ENCODE peak calls at places on chromosomes 13 and 19, in nine cellular contexts. One of them, this sample, is unnamed.

GRCh38 chr19:13164370-13165090 is 14.3 kb downstream of the IER2 start:
- DNase-seq in choroid plexus epithelial cell: no peak
- DNase-seq in AG09309: no peak
- DNase-seq in OCI-LY7: peak
- DNase-seq in ascending aorta: no peak
- DNase-seq in epithelial cell of esophagus: peak
- DNase-seq in thoracic aorta: no peak
- DNase-seq in SK-N-SH: peak
- DNase-seq in GM12878: no peak
- DNase-seq in this sample: no peak

GRCh38 chr13:54356849-54357248 is 1328.2 kb downstream of the OLFM4 start:
- DNase-seq in epithelial cell of esophagus: no peak
- DNase-seq in GM12878: no peak
- DNase-seq in OCI-LY7: no peak
- DNase-seq in SK-N-SH: no peak
- DNase-seq in thoracic aorta: no peak
- DNase-seq in choroid plexus epithelial cell: no peak
- DNase-seq in AG09309: no peak
- DNase-seq in ascending aorta: no peak
- DNase-seq in this sample: no peak

GRCh38 chr19:3186891-3187661 is 1.3 kb downstream of the NCLN start:
- DNase-seq in choroid plexus epithelial cell: no peak
- DNase-seq in OCI-LY7: no peak
- DNase-seq in ascending aorta: no peak
- DNase-seq in AG09309: no peak
- DNase-seq in SK-N-SH: no peak
- DNase-seq in GM12878: no peak
- DNase-seq in epithelial cell of esophagus: no peak
- DNase-seq in thoracic aorta: no peak
- DNase-seq in this sample: no peak

GRCh38 chr13:79309690-79310089 is 96.4 kb downstream of the RBM26 start:
- DNase-seq in OCI-LY7: no peak
- DNase-seq in thoracic aorta: no peak
- DNase-seq in SK-N-SH: no peak
- DNase-seq in choroid plexus epithelial cell: no peak
- DNase-seq in AG09309: no peak
- DNase-seq in epithelial cell of esophagus: no peak
- DNase-seq in ascending aorta: no peak
- DNase-seq in GM12878: no peak
- DNase-seq in this sample: no peak

GRCh38 chr19:2288743-2289713 is 7.1 kb upstream of the PEAK3 start:
- DNase-seq in choroid plexus epithelial cell: no peak
- DNase-seq in OCI-LY7: no peak
- DNase-seq in AG09309: no peak
- DNase-seq in GM12878: no peak
- DNase-seq in SK-N-SH: no peak
- DNase-seq in thoracic aorta: no peak
- DNase-seq in ascending aorta: no peak
- DNase-seq in epithelial cell of esophagus: no peak
- DNase-seq in this sample: no peak

GRCh38 chr19:39558623-39559117 is 18.7 kb upstream of the EID2 start:
- DNase-seq in SK-N-SH: no peak
- DNase-seq in AG09309: no peak
- DNase-seq in GM12878: no peak
- DNase-seq in choroid plexus epithelial cell: no peak
- DNase-seq in thoracic aorta: no peak
- DNase-seq in epithelial cell of esophagus: no peak
- DNase-seq in ascending aorta: no peak
- DNase-seq in OCI-LY7: peak
- DNase-seq in this sample: no peak

GRCh38 chr19:18611327-18612050 is 1.2 kb upstream of the TMEM59L start:
- DNase-seq in GM12878: no peak
- DNase-seq in epithelial cell of esophagus: no peak
- DNase-seq in SK-N-SH: peak
- DNase-seq in thoracic aorta: no peak
- DNase-seq in ascending aorta: no peak
- DNase-seq in AG09309: no peak
- DNase-seq in OCI-LY7: no peak
- DNase-seq in choroid plexus epithelial cell: no peak
- DNase-seq in this sample: no peak

GRCh38 chr13:28636078-28636477 is 22.9 kb upstream of the POMP start:
- DNase-seq in OCI-LY7: no peak
- DNase-seq in SK-N-SH: no peak
- DNase-seq in GM12878: no peak
- DNase-seq in epithelial cell of esophagus: no peak
- DNase-seq in choroid plexus epithelial cell: peak
- DNase-seq in AG09309: peak
- DNase-seq in thoracic aorta: no peak
- DNase-seq in ascending aorta: no peak
- DNase-seq in this sample: peak

GRCh38 chr19:18861235-18861634 is 29.5 kb downstream of the UPF1 start:
- DNase-seq in GM12878: no peak
- DNase-seq in ascending aorta: no peak
- DNase-seq in epithelial cell of esophagus: no peak
- DNase-seq in OCI-LY7: peak
- DNase-seq in choroid plexus epithelial cell: no peak
- DNase-seq in thoracic aorta: no peak
- DNase-seq in AG09309: no peak
- DNase-seq in SK-N-SH: no peak
- DNase-seq in this sample: no peak

DNA sequence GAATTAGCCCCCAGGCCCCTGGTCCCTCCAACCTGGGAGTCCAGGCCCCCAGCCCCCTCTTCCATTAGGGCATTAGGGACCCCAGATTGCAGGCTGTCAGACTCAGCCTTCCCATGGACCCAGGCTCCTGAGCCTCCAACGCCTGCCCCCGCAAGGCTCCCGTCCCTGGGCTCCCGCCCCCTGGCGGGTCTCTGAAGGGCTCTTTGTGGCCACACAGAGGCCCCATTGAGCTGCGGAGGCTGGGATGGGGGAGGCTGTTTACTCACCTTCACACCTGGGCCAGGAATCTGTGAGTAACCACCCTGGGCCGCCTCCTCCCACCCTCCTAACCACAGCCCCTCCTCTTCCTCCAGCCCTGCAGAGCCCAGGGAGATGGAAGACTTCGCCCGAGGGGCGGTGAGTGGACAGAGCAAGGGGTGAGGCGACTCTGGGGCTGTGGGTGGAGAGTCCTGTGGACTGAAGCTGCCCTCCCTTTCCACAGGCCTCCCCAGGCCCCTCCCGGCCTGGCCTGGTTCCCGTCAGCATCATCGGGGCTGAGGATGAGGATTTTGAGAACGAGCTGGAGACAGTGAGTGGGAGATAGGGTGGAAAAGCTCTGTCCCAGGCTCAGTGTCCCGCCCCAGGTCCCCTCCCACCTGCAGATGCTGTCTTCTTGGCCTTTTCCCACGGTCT is 4.9 kb downstream of the ARHGEF1 start:
- DNase-seq in OCI-LY7: peak
- DNase-seq in GM12878: no peak
- DNase-seq in AG09309: no peak
- DNase-seq in thoracic aorta: no peak
- DNase-seq in SK-N-SH: no peak
- DNase-seq in choroid plexus epithelial cell: peak
- DNase-seq in ascending aorta: no peak
- DNase-seq in epithelial cell of esophagus: peak
- DNase-seq in this sample: peak
- TF ChIP-seq CTCF in OCI-LY7: peak
- TF ChIP-seq CTCF in GM12878: peak
- TF ChIP-seq CTCF in AG09309: no peak
- TF ChIP-seq CTCF in thoracic aorta: no peak
- TF ChIP-seq CTCF in SK-N-SH: no peak
- TF ChIP-seq CTCF in choroid plexus epithelial cell: no peak
- TF ChIP-seq CTCF in ascending aorta: no peak
- TF ChIP-seq CTCF in epithelial cell of esophagus: peak
- TF ChIP-seq CTCF in this sample: peak

GRCh38 chr19:42344336-42344893 is 19.0 kb downstream of the MEGF8 start:
- DNase-seq in thoracic aorta: no peak
- DNase-seq in epithelial cell of esophagus: no peak
- DNase-seq in ascending aorta: no peak
- DNase-seq in OCI-LY7: no peak
- DNase-seq in AG09309: no peak
- DNase-seq in SK-N-SH: no peak
- DNase-seq in choroid plexus epithelial cell: no peak
- DNase-seq in GM12878: no peak
- DNase-seq in this sample: no peak

GRCh38 chr19:42345191-42345812 is 19.9 kb downstream of the MEGF8 start:
- DNase-seq in ascending aorta: no peak
- DNase-seq in AG09309: peak
- DNase-seq in epithelial cell of esophagus: no peak
- DNase-seq in OCI-LY7: no peak
- DNase-seq in GM12878: no peak
- DNase-seq in thoracic aorta: no peak
- DNase-seq in SK-N-SH: no peak
- DNase-seq in choroid plexus epithelial cell: peak
- DNase-seq in this sample: no peak

GRCh38 chr19:42348211-42348610 is 22.8 kb downstream of the MEGF8 start:
- DNase-seq in OCI-LY7: no peak
- DNase-seq in GM12878: no peak
- DNase-seq in ascending aorta: no peak
- DNase-seq in choroid plexus epithelial cell: no peak
- DNase-seq in AG09309: no peak
- DNase-seq in SK-N-SH: no peak
- DNase-seq in epithelial cell of esophagus: no peak
- DNase-seq in thoracic aorta: no peak
- DNase-seq in this sample: no peak

DNA sequence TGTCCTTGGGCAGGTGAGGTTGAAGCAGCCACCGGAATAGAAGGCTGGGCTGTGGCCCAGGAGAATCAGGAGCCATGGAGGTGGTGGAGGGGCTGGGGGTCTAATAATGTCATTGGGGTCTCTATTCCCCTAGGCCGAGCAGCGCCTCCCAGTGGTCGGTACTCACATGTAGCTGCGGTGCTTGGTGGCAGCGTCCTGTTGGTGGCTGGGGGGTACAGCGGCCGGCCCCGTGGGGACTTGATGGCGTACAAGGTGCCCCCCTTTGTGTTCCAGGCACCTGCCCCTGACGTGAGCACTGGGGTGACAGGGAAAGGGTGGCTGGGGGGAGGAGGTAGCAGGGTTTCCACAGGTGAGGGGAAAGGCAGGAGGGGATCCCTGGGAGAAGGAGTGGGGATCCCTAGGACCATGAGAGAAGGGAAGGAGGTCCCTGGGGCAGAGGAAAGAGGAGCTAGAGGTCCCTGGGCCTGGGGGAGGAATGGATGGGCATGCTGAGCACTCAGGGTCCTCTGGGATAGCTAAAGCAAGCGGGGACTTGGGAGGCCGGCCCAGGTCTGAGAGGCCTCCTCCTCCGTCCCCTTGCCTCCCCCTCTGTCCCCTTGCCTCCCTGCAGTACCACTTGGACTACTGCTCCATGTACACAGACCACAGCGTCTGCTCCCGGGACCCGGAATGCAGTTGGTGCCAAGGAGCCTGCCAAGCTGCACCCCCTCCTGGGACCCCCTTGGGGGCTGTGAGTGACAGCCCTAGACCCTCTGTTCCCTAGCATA is 18.1 kb downstream of the MEGF8 start:
- DNase-seq in epithelial cell of esophagus: no peak
- DNase-seq in SK-N-SH: peak
- DNase-seq in thoracic aorta: no peak
- DNase-seq in AG09309: no peak
- DNase-seq in ascending aorta: no peak
- DNase-seq in GM12878: no peak
- DNase-seq in choroid plexus epithelial cell: no peak
- DNase-seq in OCI-LY7: no peak
- DNase-seq in this sample: no peak
- TF ChIP-seq CTCF in epithelial cell of esophagus: no peak
- TF ChIP-seq CTCF in SK-N-SH: peak
- TF ChIP-seq CTCF in thoracic aorta: no peak
- TF ChIP-seq CTCF in AG09309: peak
- TF ChIP-seq CTCF in ascending aorta: no peak
- TF ChIP-seq CTCF in GM12878: peak
- TF ChIP-seq CTCF in choroid plexus epithelial cell: peak
- TF ChIP-seq CTCF in OCI-LY7: peak
- TF ChIP-seq CTCF in this sample: peak

DNA sequence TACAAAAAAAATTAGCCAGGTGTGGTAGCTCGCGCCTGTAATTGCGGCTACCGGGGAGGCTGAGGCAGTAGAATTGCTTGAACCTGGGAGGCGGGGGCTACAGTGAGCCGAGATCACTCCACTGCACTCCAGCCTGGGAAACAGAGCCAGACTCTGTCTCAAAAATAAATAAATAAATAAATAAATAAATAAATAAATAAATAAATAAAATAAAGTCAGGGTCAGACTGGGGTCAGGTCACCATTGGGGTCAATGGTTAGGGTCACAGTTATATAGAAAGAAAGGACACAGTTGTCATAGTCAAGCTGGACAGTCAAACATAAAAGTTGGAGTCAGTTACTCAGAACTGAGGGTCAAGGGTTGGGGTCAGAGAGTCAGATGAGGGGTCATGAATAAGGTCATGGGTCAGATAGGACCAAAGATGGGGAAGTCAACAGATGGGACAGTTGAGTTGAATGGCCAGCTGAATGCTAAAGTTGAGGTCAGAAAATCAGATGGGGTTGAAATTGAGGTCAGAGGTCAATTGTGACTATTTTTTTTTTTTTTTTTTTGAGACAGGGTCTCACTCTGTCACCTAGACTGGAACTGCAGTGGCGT is 16.7 kb upstream of the EPOR start:
- DNase-seq in GM12878: no peak
- DNase-seq in AG09309: no peak
- DNase-seq in OCI-LY7: no peak
- DNase-seq in choroid plexus epithelial cell: no peak
- DNase-seq in SK-N-SH: peak
- DNase-seq in ascending aorta: no peak
- DNase-seq in epithelial cell of esophagus: no peak
- DNase-seq in thoracic aorta: no peak
- DNase-seq in this sample: no peak
- TF ChIP-seq CTCF in GM12878: no peak
- TF ChIP-seq CTCF in AG09309: no peak
- TF ChIP-seq CTCF in OCI-LY7: no peak
- TF ChIP-seq CTCF in choroid plexus epithelial cell: no peak
- TF ChIP-seq CTCF in SK-N-SH: no peak
- TF ChIP-seq CTCF in ascending aorta: no peak
- TF ChIP-seq CTCF in epithelial cell of esophagus: no peak
- TF ChIP-seq CTCF in thoracic aorta: no peak
- TF ChIP-seq CTCF in this sample: no peak

DNA sequence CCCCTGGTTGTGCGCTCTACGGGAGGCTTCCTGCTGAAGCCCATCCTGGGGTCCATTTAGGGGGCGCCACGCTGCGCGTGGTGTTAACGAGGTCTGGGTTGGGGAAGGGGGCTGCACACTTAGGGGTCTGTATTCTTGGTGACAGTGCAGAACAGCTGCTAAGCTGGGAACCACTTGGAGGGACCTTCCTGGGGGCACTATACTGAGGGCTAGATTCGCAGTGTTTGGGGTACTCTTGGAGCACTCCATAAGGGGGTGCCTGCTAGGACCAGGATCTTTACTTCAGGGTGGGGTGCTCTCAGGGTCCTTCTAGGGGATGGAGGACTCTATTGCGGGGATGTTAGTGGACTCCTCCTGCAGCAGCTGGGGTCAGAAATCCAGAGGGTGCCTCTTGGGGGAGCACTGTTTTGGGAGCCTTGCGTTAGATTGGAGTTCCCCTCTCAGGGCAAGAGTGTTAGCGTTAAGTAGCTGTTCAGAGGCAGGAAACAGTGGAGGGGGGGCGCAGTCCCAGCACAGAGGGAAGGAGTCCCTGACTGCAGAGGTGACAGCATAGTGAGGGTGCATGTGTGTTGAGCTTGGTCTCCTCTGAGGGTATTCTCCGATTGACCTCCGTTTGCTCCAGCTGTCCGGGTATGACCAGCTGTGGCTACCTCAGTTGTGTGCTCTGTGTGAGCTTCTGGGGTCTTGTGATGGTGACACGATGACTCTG is 1.1 kb downstream of the PDE4A start:
- DNase-seq in ascending aorta: no peak
- DNase-seq in SK-N-SH: no peak
- DNase-seq in OCI-LY7: peak
- DNase-seq in thoracic aorta: no peak
- DNase-seq in epithelial cell of esophagus: no peak
- DNase-seq in AG09309: no peak
- DNase-seq in GM12878: no peak
- DNase-seq in choroid plexus epithelial cell: no peak
- DNase-seq in this sample: no peak
- TF ChIP-seq CTCF in ascending aorta: no peak
- TF ChIP-seq CTCF in SK-N-SH: peak
- TF ChIP-seq CTCF in OCI-LY7: peak
- TF ChIP-seq CTCF in thoracic aorta: no peak
- TF ChIP-seq CTCF in epithelial cell of esophagus: no peak
- TF ChIP-seq CTCF in AG09309: no peak
- TF ChIP-seq CTCF in GM12878: no peak
- TF ChIP-seq CTCF in choroid plexus epithelial cell: no peak
- TF ChIP-seq CTCF in this sample: peak

This sample was measured in HFFc6.